ENCODE peak calls at places on chromosome X, in five cellular contexts. One of them, this sample, is unnamed.

GRCh38 chrX:130626521-130626920 is 224.7 kb downstream of the RBMX2 start:
- DNase-seq in H54: no peak
- DNase-seq in right cardiac atrium: no peak
- DNase-seq in iPS-NIHi11: no peak
- DNase-seq in activated CD8-positive, alpha-beta T cell treated with anti-CD3 and anti-CD28 coated beads, Interleukin-2, amount 10 ng/mL, durations not matched to agents 7 days and 5 days: no peak
- DNase-seq in this sample: no peak

GRCh38 chrX:140661657-140662056 is 47.9 kb upstream of the LINC00632 start:
- DNase-seq in H54: no peak
- DNase-seq in right cardiac atrium: no peak
- DNase-seq in iPS-NIHi11: no peak
- DNase-seq in activated CD8-positive, alpha-beta T cell treated with anti-CD3 and anti-CD28 coated beads, Interleukin-2, amount 10 ng/mL, durations not matched to agents 7 days and 5 days: no peak
- DNase-seq in this sample: no peak

GRCh38 chrX:100363926-100364325 is 46.1 kb downstream of the PCDH19 start:
- DNase-seq in H54: no peak
- DNase-seq in right cardiac atrium: no peak
- DNase-seq in iPS-NIHi11: no peak
- DNase-seq in activated CD8-positive, alpha-beta T cell treated with anti-CD3 and anti-CD28 coated beads, Interleukin-2, amount 10 ng/mL, durations not matched to agents 7 days and 5 days: no peak
- DNase-seq in this sample: no peak

GRCh38 chrX:72295745-72296144 is 10.0 kb downstream of the CITED1 start:
- DNase-seq in H54: no peak
- DNase-seq in right cardiac atrium: no peak
- DNase-seq in iPS-NIHi11: no peak
- DNase-seq in activated CD8-positive, alpha-beta T cell treated with anti-CD3 and anti-CD28 coated beads, Interleukin-2, amount 10 ng/mL, durations not matched to agents 7 days and 5 days: no peak
- DNase-seq in this sample: no peak

GRCh38 chrX:68835468-68835867 is 6.6 kb downstream of the EFNB1 start:
- DNase-seq in H54: no peak
- DNase-seq in right cardiac atrium: no peak
- DNase-seq in iPS-NIHi11: no peak
- DNase-seq in activated CD8-positive, alpha-beta T cell treated with anti-CD3 and anti-CD28 coated beads, Interleukin-2, amount 10 ng/mL, durations not matched to agents 7 days and 5 days: no peak
- DNase-seq in this sample: no peak

GRCh38 chrX:137227164-137227563 is 193.4 kb upstream of the GPR101 start:
- DNase-seq in H54: no peak
- DNase-seq in right cardiac atrium: no peak
- DNase-seq in iPS-NIHi11: no peak
- DNase-seq in activated CD8-positive, alpha-beta T cell treated with anti-CD3 and anti-CD28 coated beads, Interleukin-2, amount 10 ng/mL, durations not matched to agents 7 days and 5 days: no peak
- DNase-seq in this sample: no peak

GRCh38 chrX:8364369-8365141 is 100.1 kb upstream of the VCX3B start:
- DNase-seq in H54: no peak
- DNase-seq in right cardiac atrium: no peak
- DNase-seq in iPS-NIHi11: peak
- DNase-seq in activated CD8-positive, alpha-beta T cell treated with anti-CD3 and anti-CD28 coated beads, Interleukin-2, amount 10 ng/mL, durations not matched to agents 7 days and 5 days: peak
- DNase-seq in this sample: peak

GRCh38 chrX:153750126-153750774 is 13.8 kb upstream of the PLXNB3 start:
- DNase-seq in H54: no peak
- DNase-seq in right cardiac atrium: no peak
- DNase-seq in iPS-NIHi11: no peak
- DNase-seq in activated CD8-positive, alpha-beta T cell treated with anti-CD3 and anti-CD28 coated beads, Interleukin-2, amount 10 ng/mL, durations not matched to agents 7 days and 5 days: no peak
- DNase-seq in this sample: no peak

GRCh38 chrX:42094208-42094607 is 170.9 kb upstream of the CASK start:
- DNase-seq in H54: no peak
- DNase-seq in right cardiac atrium: no peak
- DNase-seq in iPS-NIHi11: no peak
- DNase-seq in activated CD8-positive, alpha-beta T cell treated with anti-CD3 and anti-CD28 coated beads, Interleukin-2, amount 10 ng/mL, durations not matched to agents 7 days and 5 days: no peak
- DNase-seq in this sample: peak

GRCh38 chrX:1322393-1322792 is 14.2 kb upstream of the IL3RA start:
- DNase-seq in H54: no peak
- DNase-seq in right cardiac atrium: no peak
- DNase-seq in iPS-NIHi11: no peak
- DNase-seq in activated CD8-positive, alpha-beta T cell treated with anti-CD3 and anti-CD28 coated beads, Interleukin-2, amount 10 ng/mL, durations not matched to agents 7 days and 5 days: peak
- DNase-seq in this sample: no peak

GRCh38 chrX:132490086-132490419 is 1.2 kb upstream of the MBNL3 start:
- DNase-seq in H54: no peak
- DNase-seq in right cardiac atrium: no peak
- DNase-seq in iPS-NIHi11: no peak
- DNase-seq in activated CD8-positive, alpha-beta T cell treated with anti-CD3 and anti-CD28 coated beads, Interleukin-2, amount 10 ng/mL, durations not matched to agents 7 days and 5 days: no peak
- DNase-seq in this sample: no peak

GRCh38 chrX:136170109-136170800 is 22.9 kb downstream of the FHL1 start:
- DNase-seq in H54: no peak
- DNase-seq in right cardiac atrium: peak
- DNase-seq in iPS-NIHi11: no peak
- DNase-seq in activated CD8-positive, alpha-beta T cell treated with anti-CD3 and anti-CD28 coated beads, Interleukin-2, amount 10 ng/mL, durations not matched to agents 7 days and 5 days: no peak
- DNase-seq in this sample: no peak

GRCh38 chrX:30653415-30654131 is at the start of gene GK:
- DNase-seq in H54: no peak
- DNase-seq in right cardiac atrium: no peak
- DNase-seq in iPS-NIHi11: peak
- DNase-seq in activated CD8-positive, alpha-beta T cell treated with anti-CD3 and anti-CD28 coated beads, Interleukin-2, amount 10 ng/mL, durations not matched to agents 7 days and 5 days: peak
- DNase-seq in this sample: no peak

GRCh38 chrX:65587616-65588526 is 53.3 kb upstream of the LAS1L start:
- DNase-seq in H54: peak
- DNase-seq in right cardiac atrium: peak
- DNase-seq in iPS-NIHi11: no peak
- DNase-seq in activated CD8-positive, alpha-beta T cell treated with anti-CD3 and anti-CD28 coated beads, Interleukin-2, amount 10 ng/mL, durations not matched to agents 7 days and 5 days: no peak
- DNase-seq in this sample: no peak

GRCh38 chrX:106957856-106958255 is 37.7 kb downstream of the CLDN2 start:
- DNase-seq in H54: no peak
- DNase-seq in right cardiac atrium: no peak
- DNase-seq in iPS-NIHi11: no peak
- DNase-seq in activated CD8-positive, alpha-beta T cell treated with anti-CD3 and anti-CD28 coated beads, Interleukin-2, amount 10 ng/mL, durations not matched to agents 7 days and 5 days: no peak
- DNase-seq in this sample: no peak

GRCh38 chrX:140762061-140762460 is 52.5 kb downstream of the LINC00632 start:
- DNase-seq in H54: no peak
- DNase-seq in right cardiac atrium: no peak
- DNase-seq in iPS-NIHi11: peak
- DNase-seq in activated CD8-positive, alpha-beta T cell treated with anti-CD3 and anti-CD28 coated beads, Interleukin-2, amount 10 ng/mL, durations not matched to agents 7 days and 5 days: peak
- DNase-seq in this sample: no peak

GRCh38 chrX:11381464-11381863 is 88.3 kb downstream of the AMELX start:
- DNase-seq in H54: no peak
- DNase-seq in right cardiac atrium: no peak
- DNase-seq in iPS-NIHi11: peak
- DNase-seq in activated CD8-positive, alpha-beta T cell treated with anti-CD3 and anti-CD28 coated beads, Interleukin-2, amount 10 ng/mL, durations not matched to agents 7 days and 5 days: peak
- DNase-seq in this sample: peak

GRCh38 chrX:39898147-39898546 is 199.6 kb downstream of the BCOR start:
- DNase-seq in H54: no peak
- DNase-seq in right cardiac atrium: no peak
- DNase-seq in iPS-NIHi11: no peak
- DNase-seq in activated CD8-positive, alpha-beta T cell treated with anti-CD3 and anti-CD28 coated beads, Interleukin-2, amount 10 ng/mL, durations not matched to agents 7 days and 5 days: no peak
- DNase-seq in this sample: no peak

GRCh38 chrX:13598877-13599276 is 29.5 kb downstream of the EGFL6 start:
- DNase-seq in H54: no peak
- DNase-seq in right cardiac atrium: no peak
- DNase-seq in iPS-NIHi11: peak
- DNase-seq in activated CD8-positive, alpha-beta T cell treated with anti-CD3 and anti-CD28 coated beads, Interleukin-2, amount 10 ng/mL, durations not matched to agents 7 days and 5 days: no peak
- DNase-seq in this sample: peak

GRCh38 chrX:119984652-119985051 is 41.1 kb upstream of the NKAP start:
- DNase-seq in H54: no peak
- DNase-seq in right cardiac atrium: no peak
- DNase-seq in iPS-NIHi11: no peak
- DNase-seq in activated CD8-positive, alpha-beta T cell treated with anti-CD3 and anti-CD28 coated beads, Interleukin-2, amount 10 ng/mL, durations not matched to agents 7 days and 5 days: no peak
- DNase-seq in this sample: no peak

GRCh38 chrX:40173662-40174593 is 76.2 kb upstream of the BCOR start:
- DNase-seq in H54: no peak
- DNase-seq in right cardiac atrium: peak
- DNase-seq in iPS-NIHi11: no peak
- DNase-seq in activated CD8-positive, alpha-beta T cell treated with anti-CD3 and anti-CD28 coated beads, Interleukin-2, amount 10 ng/mL, durations not matched to agents 7 days and 5 days: peak
- DNase-seq in this sample: no peak

GRCh38 chrX:123339201-123339905 is 155.3 kb downstream of the GRIA3 start:
- DNase-seq in H54: no peak
- DNase-seq in right cardiac atrium: no peak
- DNase-seq in iPS-NIHi11: no peak
- DNase-seq in activated CD8-positive, alpha-beta T cell treated with anti-CD3 and anti-CD28 coated beads, Interleukin-2, amount 10 ng/mL, durations not matched to agents 7 days and 5 days: no peak
- DNase-seq in this sample: no peak

GRCh38 chrX:123993326-123993725 is 31.8 kb downstream of the STAG2 start:
- DNase-seq in H54: no peak
- DNase-seq in right cardiac atrium: no peak
- DNase-seq in iPS-NIHi11: no peak
- DNase-seq in activated CD8-positive, alpha-beta T cell treated with anti-CD3 and anti-CD28 coated beads, Interleukin-2, amount 10 ng/mL, durations not matched to agents 7 days and 5 days: no peak
- DNase-seq in this sample: peak

GRCh38 chrX:15336023-15336413 is 695 bp upstream of the PIGA start:
- DNase-seq in H54: no peak
- DNase-seq in right cardiac atrium: no peak
- DNase-seq in iPS-NIHi11: peak
- DNase-seq in activated CD8-positive, alpha-beta T cell treated with anti-CD3 and anti-CD28 coated beads, Interleukin-2, amount 10 ng/mL, durations not matched to agents 7 days and 5 days: peak
- DNase-seq in this sample: no peak

GRCh38 chrX:132271330-132271729 is 52.1 kb upstream of the RAP2C start:
- DNase-seq in H54: no peak
- DNase-seq in right cardiac atrium: no peak
- DNase-seq in iPS-NIHi11: no peak
- DNase-seq in activated CD8-positive, alpha-beta T cell treated with anti-CD3 and anti-CD28 coated beads, Interleukin-2, amount 10 ng/mL, durations not matched to agents 7 days and 5 days: no peak
- DNase-seq in this sample: no peak

GRCh38 chrX:40009890-40010289 is 87.9 kb downstream of the BCOR start:
- DNase-seq in H54: no peak
- DNase-seq in right cardiac atrium: no peak
- DNase-seq in iPS-NIHi11: no peak
- DNase-seq in activated CD8-positive, alpha-beta T cell treated with anti-CD3 and anti-CD28 coated beads, Interleukin-2, amount 10 ng/mL, durations not matched to agents 7 days and 5 days: no peak
- DNase-seq in this sample: no peak

GRCh38 chrX:109886122-109886761 is 116.7 kb upstream of the TMEM164 start:
- DNase-seq in H54: peak
- DNase-seq in right cardiac atrium: no peak
- DNase-seq in iPS-NIHi11: peak
- DNase-seq in activated CD8-positive, alpha-beta T cell treated with anti-CD3 and anti-CD28 coated beads, Interleukin-2, amount 10 ng/mL, durations not matched to agents 7 days and 5 days: peak
- DNase-seq in this sample: peak

GRCh38 chrX:3659761-3660160 is 53.7 kb downstream of the PRKX start:
- DNase-seq in H54: no peak
- DNase-seq in right cardiac atrium: no peak
- DNase-seq in iPS-NIHi11: no peak
- DNase-seq in activated CD8-positive, alpha-beta T cell treated with anti-CD3 and anti-CD28 coated beads, Interleukin-2, amount 10 ng/mL, durations not matched to agents 7 days and 5 days: no peak
- DNase-seq in this sample: no peak

GRCh38 chrX:47166126-47166525 is 21.1 kb downstream of the RBM10 start:
- DNase-seq in H54: no peak
- DNase-seq in right cardiac atrium: no peak
- DNase-seq in iPS-NIHi11: no peak
- DNase-seq in activated CD8-positive, alpha-beta T cell treated with anti-CD3 and anti-CD28 coated beads, Interleukin-2, amount 10 ng/mL, durations not matched to agents 7 days and 5 days: no peak
- DNase-seq in this sample: no peak

GRCh38 chrX:110915120-110915519 is 119.5 kb upstream of the CHRDL1 start:
- DNase-seq in H54: no peak
- DNase-seq in right cardiac atrium: no peak
- DNase-seq in iPS-NIHi11: peak
- DNase-seq in activated CD8-positive, alpha-beta T cell treated with anti-CD3 and anti-CD28 coated beads, Interleukin-2, amount 10 ng/mL, durations not matched to agents 7 days and 5 days: no peak
- DNase-seq in this sample: no peak

GRCh38 chrX:131010186-131010585 is 48.0 kb upstream of the ARHGAP36 start:
- DNase-seq in H54: no peak
- DNase-seq in right cardiac atrium: no peak
- DNase-seq in iPS-NIHi11: no peak
- DNase-seq in activated CD8-positive, alpha-beta T cell treated with anti-CD3 and anti-CD28 coated beads, Interleukin-2, amount 10 ng/mL, durations not matched to agents 7 days and 5 days: no peak
- DNase-seq in this sample: no peak

GRCh38 chrX:10159069-10159468 is 2.3 kb downstream of the CLCN4 start:
- DNase-seq in H54: no peak
- DNase-seq in right cardiac atrium: no peak
- DNase-seq in iPS-NIHi11: no peak
- DNase-seq in activated CD8-positive, alpha-beta T cell treated with anti-CD3 and anti-CD28 coated beads, Interleukin-2, amount 10 ng/mL, durations not matched to agents 7 days and 5 days: no peak
- DNase-seq in this sample: no peak

GRCh38 chrX:2965965-2966364 is 36.8 kb upstream of the ARSD start:
- DNase-seq in H54: no peak
- DNase-seq in right cardiac atrium: no peak
- DNase-seq in iPS-NIHi11: no peak
- DNase-seq in activated CD8-positive, alpha-beta T cell treated with anti-CD3 and anti-CD28 coated beads, Interleukin-2, amount 10 ng/mL, durations not matched to agents 7 days and 5 days: no peak
- DNase-seq in this sample: no peak

This sample was measured in HTR-8/SVneo.